ENCODE peak calls at places on chromosomes 7 and 10, in eight cellular contexts. M, D, B, E, O, G, H and V are unnamed samples.

GRCh38 chr7:3294432-3295100 is 6.5 kb upstream of the SDK1 start:
- DNase-seq in M (no peak), D (no peak), B (peak; percentile 59), E (no peak), O (no peak), G (no peak), H (peak; percentile 51), V (no peak)

GRCh38 chr10:21989453-21990154 is 13.9 kb downstream of the DNAJC1 start:
- DNase-seq in M (peak; percentile 50), D (peak; percentile 50), B (no peak), E (peak; percentile 63), O (no peak), G (peak; percentile 38), H (peak; percentile 83), V (no peak)

GRCh38 chr7:157005456-157006204 is 4.8 kb downstream of the MNX1 start:
- DNase-seq in M (no peak), D (no peak), B (no peak), E (no peak), O (peak; percentile 79), G (no peak), H (peak; percentile 79), V (no peak)

GRCh38 chr10:58797356-58797755 is 284.7 kb downstream of the BICC1 start:
- DNase-seq in M (peak; percentile 51), D (no peak), B (no peak), E (peak; percentile 69), O (no peak), G (no peak), H (no peak), V (no peak)

GRCh38 chr7:105975770-105976428 is 12.8 kb downstream of the CDHR3 start:
- DNase-seq in M (peak; percentile 33), D (no peak), B (no peak), E (peak; percentile 49), O (no peak), G (no peak), H (no peak), V (no peak)

GRCh38 chr10:91385686-91386085 is 24.5 kb upstream of the HECTD2 start:
- DNase-seq in M (no peak), D (no peak), B (no peak), E (no peak), O (no peak), G (no peak), H (no peak), V (no peak)

GRCh38 chr7:29508608-29509007 is 55.0 kb upstream of the PRR15 start:
- DNase-seq in M (no peak), D (no peak), B (no peak), E (no peak), O (no peak), G (peak; percentile 17), H (no peak), V (no peak)

GRCh38 chr7:95605275-95605674 is 9.0 kb upstream of the PDK4 start:
- DNase-seq in M (no peak), D (no peak), B (no peak), E (no peak), O (peak; percentile 75), G (no peak), H (no peak), V (no peak)

GRCh38 chr10:123009105-123009805 is 449 bp downstream of the ACADSB start:
- DNase-seq in M (no peak), D (peak; percentile 52), B (peak; percentile 76), E (peak; percentile 6), O (peak; percentile 82), G (peak; percentile 19), H (peak; percentile 51), V (peak; percentile 12)

GRCh38 chr7:151601521-151602305 is 82.0 kb upstream of the RHEB start:
- DNase-seq in M (peak; percentile 44), D (no peak), B (no peak), E (peak; percentile 49), O (no peak), G (no peak), H (no peak), V (no peak)

GRCh38 chr7:96055717-96056116 is 266.2 kb downstream of the SLC25A13 start:
- DNase-seq in M (no peak), D (no peak), B (no peak), E (no peak), O (no peak), G (no peak), H (no peak), V (no peak)

GRCh38 chr10:122164028-122164601 is 107.0 kb upstream of the BTBD16 start:
- DNase-seq in M (peak; percentile 41), D (no peak), B (no peak), E (peak; percentile 55), O (peak; percentile 68), G (no peak), H (peak; percentile 60), V (no peak)

DNA sequence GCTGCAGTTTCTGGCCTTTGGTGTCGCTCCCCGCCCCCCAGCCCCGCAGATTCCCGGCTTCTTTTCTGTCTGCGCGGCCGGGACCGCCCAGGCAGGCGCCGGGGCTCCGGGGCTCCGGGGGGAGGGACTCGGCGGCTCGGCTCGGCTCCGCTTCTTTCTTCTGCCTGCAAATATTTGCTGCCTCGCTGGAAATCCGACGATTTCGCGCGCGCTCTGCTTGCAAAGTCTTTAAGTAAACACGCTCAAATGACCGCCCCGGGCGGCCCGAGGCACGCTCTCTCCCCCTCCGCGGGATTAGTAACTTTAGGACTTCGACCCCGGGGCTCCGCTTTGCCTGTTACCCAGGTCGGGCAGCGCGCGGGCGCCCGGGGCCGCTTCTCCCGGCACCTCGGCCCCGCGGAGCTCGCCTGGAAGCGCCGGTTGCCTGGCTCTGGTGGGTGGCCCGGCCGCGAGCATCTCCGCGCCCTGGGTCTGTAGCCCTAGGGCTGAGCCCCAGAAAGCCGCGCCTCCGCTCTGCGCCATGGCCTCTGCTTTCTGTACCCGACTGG is 3.9 kb upstream of the GATA3 start:
- DNase-seq in M (no peak), D (peak; percentile 57), B (peak; percentile 82), E (peak; percentile 43), O (no peak), G (no peak), H (peak; percentile 87), V (no peak)
- H3K4me1 ChIP-seq in M (peaks cover 18% of the 10 kb centered on the region), D (peaks cover 68% of the 10 kb centered on the region), B (no peaks in the 10 kb centered on the region), E (peaks cover 5% of the 10 kb centered on the region), O (peaks cover 3% of the 10 kb centered on the region), G (peaks cover 43% of the 10 kb centered on the region), H (peaks cover 73% of the 10 kb centered on the region), V (peaks cover 79% of the 10 kb centered on the region)

GRCh38 chr7:119935418-119936025 is 337.5 kb upstream of the KCND2 start:
- DNase-seq in M (peak; percentile 5), D (no peak), B (no peak), E (peak; percentile 25), O (no peak), G (peak; percentile 51), H (peak; percentile 60), V (no peak)
- H3K4me3 ChIP-seq in M (no peak overlapping the region), D (no peak overlapping the region), B (no peak overlapping the region), E (no peak overlapping the region), O (no peak overlapping the region), G (no peak overlapping the region), H (no peak overlapping the region), V (no peak overlapping the region)

DNA sequence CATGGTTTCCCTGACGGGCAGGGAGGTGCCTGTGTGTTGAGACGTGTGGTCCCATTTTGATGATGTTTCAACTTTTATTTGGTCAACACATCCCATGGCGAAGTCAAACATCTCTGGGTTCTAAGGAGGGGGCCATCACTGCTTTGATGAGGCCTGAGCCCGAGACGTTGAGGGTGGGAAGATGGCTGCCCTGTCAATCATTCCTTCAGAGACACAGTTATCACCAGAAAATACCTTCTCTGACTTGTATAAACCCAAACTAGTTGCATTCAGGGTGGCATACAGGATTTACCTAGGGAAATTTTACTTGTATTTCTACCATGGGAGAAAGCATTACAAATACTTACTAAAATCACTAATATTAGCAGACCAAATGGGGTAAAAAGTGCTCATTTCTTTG is 64.6 kb downstream of the VOPP1 start:
- DNase-seq in M (no peak), D (no peak), B (no peak), E (no peak), O (no peak), G (no peak), H (no peak), V (no peak)
- H3K4me1 ChIP-seq in M (peaks cover 18% of the 10 kb centered on the region), D (peaks cover 3% of the 10 kb centered on the region), B (no peaks in the 10 kb centered on the region), E (peaks cover 8% of the 10 kb centered on the region), O (no peaks in the 10 kb centered on the region), G (peaks cover 7% of the 10 kb centered on the region), H (peaks cover 11% of the 10 kb centered on the region), V (peaks cover 17% of the 10 kb centered on the region)

GRCh38 chr7:55093674-55094073 is 74.9 kb downstream of the EGFR start:
- DNase-seq in M (no peak), D (no peak), B (no peak), E (no peak), O (no peak), G (no peak), H (no peak), V (no peak)
- H3K4me3 ChIP-seq in M (no peak overlapping the region), D (no peak overlapping the region), B (no peak overlapping the region), E (no peak overlapping the region), O (no peak overlapping the region), G (no peak overlapping the region), H (no peak overlapping the region), V (no peak overlapping the region)

GRCh38 chr10:33196710-33197406 is 137.6 kb downstream of the NRP1 start:
- DNase-seq in M (no peak), D (no peak), B (no peak), E (peak; percentile 22), O (no peak), G (peak; percentile 93), H (no peak), V (no peak)

GRCh38 chr10:33196377-33196706 is 138.1 kb downstream of the NRP1 start:
- DNase-seq in M (no peak), D (no peak), B (no peak), E (no peak), O (no peak), G (no peak), H (no peak), V (no peak)

GRCh38 chr10:33193057-33193866 is 141.2 kb downstream of the NRP1 start:
- DNase-seq in M (peak; percentile 77), D (peak; percentile 73), B (peak; percentile 87), E (peak; percentile 85), O (no peak), G (peak; percentile 86), H (peak; percentile 85), V (peak; percentile 24)

GRCh38 chr10:33195608-33196376 is 138.7 kb downstream of the NRP1 start:
- DNase-seq in M (peak; percentile 77), D (no peak), B (no peak), E (peak; percentile 82), O (no peak), G (peak; percentile 81), H (no peak), V (no peak)

DNA sequence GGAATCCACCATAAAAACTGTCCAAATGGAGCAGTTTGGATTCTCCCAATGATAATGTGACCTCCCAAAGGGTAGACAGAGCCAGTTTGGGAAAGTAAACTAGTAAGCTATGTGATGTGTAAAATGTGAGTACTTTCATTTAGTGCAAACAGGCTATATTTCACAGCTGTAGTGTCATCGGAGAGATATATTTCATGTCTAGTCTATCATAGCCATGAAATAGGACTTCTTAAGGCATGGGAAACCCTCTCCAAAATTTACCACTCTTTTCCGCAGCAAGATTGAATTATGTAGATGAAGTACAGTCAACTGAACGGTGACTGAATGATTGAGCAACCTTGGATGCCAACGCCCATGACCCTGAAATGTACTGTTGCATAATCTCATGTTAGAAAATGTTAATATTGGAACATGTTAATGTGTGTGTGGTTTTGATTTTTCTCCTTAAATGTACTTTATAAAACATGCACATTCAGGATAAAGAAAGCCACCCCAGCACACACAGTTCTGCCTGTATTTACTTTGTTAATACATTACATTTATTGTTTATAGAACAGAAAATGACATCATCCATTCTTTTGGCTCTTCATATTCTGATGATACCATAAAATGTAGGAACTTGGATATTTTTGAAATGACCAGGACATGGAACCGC is 140.5 kb downstream of the NRP1 start:
- DNase-seq in M (peak; percentile 53), D (no peak), B (no peak), E (peak; percentile 54), O (no peak), G (peak; percentile 36), H (no peak), V (no peak)
- H3K4me1 ChIP-seq in M (peaks cover 46% of the 10 kb centered on the region), D (no peaks in the 10 kb centered on the region), B (no peaks in the 10 kb centered on the region), E (peaks cover 32% of the 10 kb centered on the region), O (peaks cover 32% of the 10 kb centered on the region), G (peaks cover 58% of the 10 kb centered on the region), H (peaks cover 24% of the 10 kb centered on the region), V (peaks cover 6% of the 10 kb centered on the region)